ENCODE peak calls at places on chromosomes 16 and 17, in eight cellular contexts. N is progenitor cell of endocrine pancreas; G is stimulated activated naive CD4-positive, alpha-beta T cell; W is B cell; E is AG08396; P is AG04450; F is HEK293T; M is stimulated activated CD4-positive, alpha-beta T cell treated with anti-CD3 and anti-CD28 coated beads, Interleukin-1b, Interleukin-23, amount 100 ng/mL, for 24 hours. J is an unnamed sample.

GRCh38 chr16:60642956-60643355 is 1393.3 kb downstream of the CDH8 start:
- DNase-seq in N (no peak), G (no peak), W (no peak), E (no peak), P (no peak), F (no peak), M (no peak), J (no peak)

GRCh38 chr16:6165330-6165984 is 1067.9 kb upstream of the EEF2KMT start:
- DNase-seq in N (no peak), G (no peak), W (no peak), E (no peak), P (no peak), F (no peak), M (no peak), J (no peak)

GRCh38 chr17:48228720-48229119 is 121.2 kb downstream of the SNX11 start:
- DNase-seq in N (no peak), G (no peak), W (no peak), E (no peak), P (no peak), F (no peak), M (no peak), J (no peak)

GRCh38 chr16:71927383-71927782 is 32.1 kb downstream of the IST1 start:
- DNase-seq in N (no peak), G (no peak), W (no peak), E (peak), P (peak), F (no peak), M (no peak), J (peak)

GRCh38 chr17:56441331-56441730 is 152.2 kb upstream of the NOG start:
- DNase-seq in N (no peak), G (no peak), W (no peak), E (peak), P (peak), F (no peak), M (no peak), J (no peak)

GRCh38 chr17:51371732-51372151 is 111.4 kb downstream of the UTP18 start:
- DNase-seq in N (peak), G (peak), W (no peak), E (peak), P (no peak), F (peak), M (peak), J (peak)

GRCh38 chr17:59202320-59202719 is 7.5 kb upstream of the SMG8 start:
- DNase-seq in N (no peak), G (no peak), W (no peak), E (no peak), P (no peak), F (no peak), M (no peak), J (no peak)

GRCh38 chr16:22373662-22374310 is 633 bp downstream of the CDR2 start:
- DNase-seq in N (peak), G (peak), W (peak), E (peak), P (no peak), F (peak), M (no peak), J (peak)

GRCh38 chr16:25838724-25839186 is 147.0 kb downstream of the HS3ST4 start:
- DNase-seq in N (peak), G (peak), W (peak), E (peak), P (peak), F (peak), M (peak), J (peak)

GRCh38 chr17:70254735-70255460 is 85.6 kb downstream of the KCNJ2 start:
- DNase-seq in N (no peak), G (no peak), W (no peak), E (no peak), P (no peak), F (no peak), M (no peak), J (no peak)

GRCh38 chr17:45316271-45317112 is at the start of gene MAP3K14:
- DNase-seq in N (peak), G (peak), W (peak), E (peak), P (no peak), F (peak), M (no peak), J (peak)

GRCh38 chr17:81200695-81201580 is 21.8 kb downstream of the CEP131 start:
- DNase-seq in N (no peak), G (no peak), W (no peak), E (peak), P (peak), F (peak), M (no peak), J (peak)

GRCh38 chr16:52386694-52387093 is 160.2 kb downstream of the TOX3 start:
- DNase-seq in N (no peak), G (no peak), W (no peak), E (no peak), P (no peak), F (no peak), M (no peak), J (no peak)

GRCh38 chr17:72916991-72917390 is 175.5 kb downstream of the SLC39A11 start:
- DNase-seq in N (no peak), G (no peak), W (no peak), E (no peak), P (peak), F (no peak), M (no peak), J (no peak)

GRCh38 chr16:82368041-82368440 is 198.0 kb upstream of the MPHOSPH6 start:
- DNase-seq in N (no peak), G (no peak), W (no peak), E (peak), P (no peak), F (peak), M (no peak), J (no peak)

GRCh38 chr17:72587156-72587555 is 466.3 kb downstream of the SOX9 start:
- DNase-seq in N (no peak), G (no peak), W (no peak), E (no peak), P (no peak), F (no peak), M (no peak), J (no peak)

GRCh38 chr17:79485399-79485985 is 125.4 kb downstream of the RBFOX3 start:
- DNase-seq in N (no peak), G (no peak), W (no peak), E (no peak), P (no peak), F (no peak), M (no peak), J (no peak)

GRCh38 chr17:70344356-70345060 is 175.2 kb downstream of the KCNJ2 start:
- DNase-seq in N (no peak), G (no peak), W (no peak), E (no peak), P (no peak), F (no peak), M (no peak), J (no peak)

GRCh38 chr16:56348168-56349085 is 76.9 kb downstream of the AMFR start:
- DNase-seq in N (no peak), G (no peak), W (no peak), E (no peak), P (no peak), F (no peak), M (no peak), J (no peak)

GRCh38 chr16:85979605-85980004 is 80.6 kb downstream of the IRF8 start:
- DNase-seq in N (no peak), G (no peak), W (no peak), E (no peak), P (no peak), F (no peak), M (no peak), J (no peak)

GRCh38 chr16:87126403-87127025 is 190.7 kb downstream of the C16orf95 start:
- DNase-seq in N (no peak), G (no peak), W (no peak), E (no peak), P (no peak), F (no peak), M (no peak), J (no peak)

GRCh38 chr17:68255731-68256538 is 8.1 kb downstream of the AMZ2 start:
- DNase-seq in N (no peak), G (peak), W (no peak), E (no peak), P (no peak), F (no peak), M (no peak), J (no peak)

GRCh38 chr16:67150833-67151396 is at the start of gene B3GNT9:
- DNase-seq in N (no peak), G (no peak), W (peak), E (peak), P (peak), F (no peak), M (no peak), J (peak)

GRCh38 chr17:56488800-56489199 is 104.7 kb upstream of the NOG start:
- DNase-seq in N (no peak), G (no peak), W (no peak), E (no peak), P (no peak), F (no peak), M (no peak), J (no peak)

GRCh38 chr17:15321556-15322250 is 19.7 kb downstream of the TEKT3 start:
- DNase-seq in N (no peak), G (no peak), W (no peak), E (peak), P (peak), F (no peak), M (no peak), J (no peak)

GRCh38 chr17:6070280-6070894 is at the start of gene WSCD1:
- DNase-seq in N (peak), G (no peak), W (peak), E (peak), P (no peak), F (peak), M (no peak), J (no peak)

GRCh38 chr17:16814439-16814838 is 124.4 kb downstream of the CCDC144A start:
- DNase-seq in N (no peak), G (no peak), W (no peak), E (no peak), P (no peak), F (no peak), M (no peak), J (no peak)

J was measured in tibial nerve.